ENCODE peak calls at places on chromosomes 4 and X, in six cellular contexts. One of them, this sample, is unnamed.

GRCh38 chr4:7909966-7910720 is 29.5 kb downstream of the AFAP1 start:
- DNase-seq in activated gamma-delta T cell treated with anti-CD3 and anti-CD28 coated beads, Interleukin-2, amount 50 U/mL, for 16 hours: no peak
- DNase-seq in ELF-1: peak
- DNase-seq in NCI-H1092: no peak
- DNase-seq in DMS153: no peak
- DNase-seq in T-helper 2 cell: no peak
- DNase-seq in this sample: no peak

GRCh38 chrX:149871940-149872339 is 9.0 kb upstream of the MAGEA8 start:
- DNase-seq in T-helper 2 cell: peak
- DNase-seq in activated gamma-delta T cell treated with anti-CD3 and anti-CD28 coated beads, Interleukin-2, amount 50 U/mL, for 16 hours: peak
- DNase-seq in NCI-H1092: no peak
- DNase-seq in DMS153: no peak
- DNase-seq in ELF-1: peak
- DNase-seq in this sample: no peak

GRCh38 chr4:40842318-40842717 is 92.6 kb downstream of the NSUN7 start:
- DNase-seq in ELF-1: no peak
- DNase-seq in activated gamma-delta T cell treated with anti-CD3 and anti-CD28 coated beads, Interleukin-2, amount 50 U/mL, for 16 hours: no peak
- DNase-seq in T-helper 2 cell: no peak
- DNase-seq in DMS153: peak
- DNase-seq in NCI-H1092: peak
- DNase-seq in this sample: peak

GRCh38 chr4:181503800-181504364 is 739.3 kb upstream of the TENM3 start:
- DNase-seq in activated gamma-delta T cell treated with anti-CD3 and anti-CD28 coated beads, Interleukin-2, amount 50 U/mL, for 16 hours: no peak
- DNase-seq in ELF-1: no peak
- DNase-seq in NCI-H1092: no peak
- DNase-seq in DMS153: no peak
- DNase-seq in T-helper 2 cell: no peak
- DNase-seq in this sample: no peak

GRCh38 chr4:25697516-25697915 is 41.9 kb downstream of the SLC34A2 start:
- DNase-seq in DMS153: no peak
- DNase-seq in activated gamma-delta T cell treated with anti-CD3 and anti-CD28 coated beads, Interleukin-2, amount 50 U/mL, for 16 hours: no peak
- DNase-seq in ELF-1: no peak
- DNase-seq in T-helper 2 cell: no peak
- DNase-seq in NCI-H1092: no peak
- DNase-seq in this sample: no peak

GRCh38 chr4:171812377-171813194 is 618 bp upstream of the GALNTL6 start:
- DNase-seq in ELF-1: peak
- DNase-seq in T-helper 2 cell: no peak
- DNase-seq in NCI-H1092: no peak
- DNase-seq in activated gamma-delta T cell treated with anti-CD3 and anti-CD28 coated beads, Interleukin-2, amount 50 U/mL, for 16 hours: no peak
- DNase-seq in DMS153: no peak
- DNase-seq in this sample: peak

GRCh38 chr4:148946271-148946670 is 504.1 kb upstream of the NR3C2 start:
- DNase-seq in activated gamma-delta T cell treated with anti-CD3 and anti-CD28 coated beads, Interleukin-2, amount 50 U/mL, for 16 hours: no peak
- DNase-seq in ELF-1: no peak
- DNase-seq in DMS153: no peak
- DNase-seq in T-helper 2 cell: no peak
- DNase-seq in NCI-H1092: no peak
- DNase-seq in this sample: no peak

GRCh38 chrX:45264865-45265264 is 64.2 kb upstream of the DIPK2B start:
- DNase-seq in DMS153: no peak
- DNase-seq in T-helper 2 cell: no peak
- DNase-seq in NCI-H1092: no peak
- DNase-seq in ELF-1: no peak
- DNase-seq in activated gamma-delta T cell treated with anti-CD3 and anti-CD28 coated beads, Interleukin-2, amount 50 U/mL, for 16 hours: no peak
- DNase-seq in this sample: no peak

GRCh38 chrX:70219938-70220764 is 14.3 kb upstream of the AWAT1 start:
- DNase-seq in ELF-1: peak
- DNase-seq in NCI-H1092: peak
- DNase-seq in T-helper 2 cell: no peak
- DNase-seq in DMS153: peak
- DNase-seq in activated gamma-delta T cell treated with anti-CD3 and anti-CD28 coated beads, Interleukin-2, amount 50 U/mL, for 16 hours: no peak
- DNase-seq in this sample: peak

GRCh38 chr4:42654606-42655005 is 2.3 kb downstream of the ATP8A1 start:
- DNase-seq in NCI-H1092: no peak
- DNase-seq in T-helper 2 cell: no peak
- DNase-seq in activated gamma-delta T cell treated with anti-CD3 and anti-CD28 coated beads, Interleukin-2, amount 50 U/mL, for 16 hours: no peak
- DNase-seq in DMS153: no peak
- DNase-seq in ELF-1: no peak
- DNase-seq in this sample: no peak

GRCh38 chr4:74670583-74670982 is 123.7 kb downstream of the BTC start:
- DNase-seq in NCI-H1092: no peak
- DNase-seq in T-helper 2 cell: no peak
- DNase-seq in activated gamma-delta T cell treated with anti-CD3 and anti-CD28 coated beads, Interleukin-2, amount 50 U/mL, for 16 hours: no peak
- DNase-seq in ELF-1: no peak
- DNase-seq in DMS153: no peak
- DNase-seq in this sample: no peak

GRCh38 chr4:174598800-174599199 is 76.5 kb upstream of the HPGD start:
- DNase-seq in ELF-1: no peak
- DNase-seq in T-helper 2 cell: no peak
- DNase-seq in DMS153: no peak
- DNase-seq in NCI-H1092: no peak
- DNase-seq in activated gamma-delta T cell treated with anti-CD3 and anti-CD28 coated beads, Interleukin-2, amount 50 U/mL, for 16 hours: no peak
- DNase-seq in this sample: no peak

GRCh38 chrX:97446298-97446882 is 562.7 kb downstream of the RPA4 start:
- DNase-seq in DMS153: no peak
- DNase-seq in NCI-H1092: no peak
- DNase-seq in activated gamma-delta T cell treated with anti-CD3 and anti-CD28 coated beads, Interleukin-2, amount 50 U/mL, for 16 hours: no peak
- DNase-seq in ELF-1: no peak
- DNase-seq in T-helper 2 cell: no peak
- DNase-seq in this sample: no peak

GRCh38 chr4:152115794-152116193 is 355.0 kb upstream of the GATB start:
- DNase-seq in activated gamma-delta T cell treated with anti-CD3 and anti-CD28 coated beads, Interleukin-2, amount 50 U/mL, for 16 hours: peak
- DNase-seq in NCI-H1092: no peak
- DNase-seq in DMS153: no peak
- DNase-seq in T-helper 2 cell: no peak
- DNase-seq in ELF-1: no peak
- DNase-seq in this sample: no peak

GRCh38 chr4:184836613-184837012 is 10.8 kb upstream of the ACSL1 start:
- DNase-seq in activated gamma-delta T cell treated with anti-CD3 and anti-CD28 coated beads, Interleukin-2, amount 50 U/mL, for 16 hours: no peak
- DNase-seq in ELF-1: no peak
- DNase-seq in T-helper 2 cell: no peak
- DNase-seq in NCI-H1092: no peak
- DNase-seq in DMS153: no peak
- DNase-seq in this sample: no peak

GRCh38 chr4:106315476-106315967 is 487 bp downstream of the TBCK start:
- DNase-seq in T-helper 2 cell: no peak
- DNase-seq in NCI-H1092: no peak
- DNase-seq in ELF-1: no peak
- DNase-seq in DMS153: no peak
- DNase-seq in activated gamma-delta T cell treated with anti-CD3 and anti-CD28 coated beads, Interleukin-2, amount 50 U/mL, for 16 hours: peak
- DNase-seq in this sample: peak

GRCh38 chr4:95548738-95549245 is at the start of gene UNC5C:
- DNase-seq in DMS153: no peak
- DNase-seq in activated gamma-delta T cell treated with anti-CD3 and anti-CD28 coated beads, Interleukin-2, amount 50 U/mL, for 16 hours: no peak
- DNase-seq in NCI-H1092: no peak
- DNase-seq in T-helper 2 cell: no peak
- DNase-seq in ELF-1: peak
- DNase-seq in this sample: peak

GRCh38 chrX:109847257-109848187 is 114.5 kb upstream of the ACSL4 start:
- DNase-seq in NCI-H1092: no peak
- DNase-seq in DMS153: no peak
- DNase-seq in ELF-1: peak
- DNase-seq in T-helper 2 cell: no peak
- DNase-seq in activated gamma-delta T cell treated with anti-CD3 and anti-CD28 coated beads, Interleukin-2, amount 50 U/mL, for 16 hours: no peak
- DNase-seq in this sample: no peak

GRCh38 chrX:21373637-21374162 is 518 bp upstream of the CNKSR2 start:
- DNase-seq in NCI-H1092: peak
- DNase-seq in ELF-1: no peak
- DNase-seq in T-helper 2 cell: peak
- DNase-seq in activated gamma-delta T cell treated with anti-CD3 and anti-CD28 coated beads, Interleukin-2, amount 50 U/mL, for 16 hours: no peak
- DNase-seq in DMS153: no peak
- DNase-seq in this sample: no peak

GRCh38 chrX:100928660-100929613 is at the start of gene XKRX:
- DNase-seq in T-helper 2 cell: no peak
- DNase-seq in activated gamma-delta T cell treated with anti-CD3 and anti-CD28 coated beads, Interleukin-2, amount 50 U/mL, for 16 hours: peak
- DNase-seq in NCI-H1092: peak
- DNase-seq in ELF-1: peak
- DNase-seq in DMS153: no peak
- DNase-seq in this sample: peak

GRCh38 chrX:119698835-119699234 is 5.9 kb upstream of the SEPTIN6 start:
- DNase-seq in ELF-1: peak
- DNase-seq in activated gamma-delta T cell treated with anti-CD3 and anti-CD28 coated beads, Interleukin-2, amount 50 U/mL, for 16 hours: no peak
- DNase-seq in DMS153: peak
- DNase-seq in NCI-H1092: peak
- DNase-seq in T-helper 2 cell: no peak
- DNase-seq in this sample: peak

GRCh38 chr4:82469776-82470345 is 39.5 kb downstream of the ENOPH1 start:
- DNase-seq in activated gamma-delta T cell treated with anti-CD3 and anti-CD28 coated beads, Interleukin-2, amount 50 U/mL, for 16 hours: no peak
- DNase-seq in DMS153: no peak
- DNase-seq in NCI-H1092: peak
- DNase-seq in T-helper 2 cell: no peak
- DNase-seq in ELF-1: no peak
- DNase-seq in this sample: no peak

GRCh38 chrX:84258708-84259107 is 70.7 kb upstream of the RPS6KA6 start:
- DNase-seq in ELF-1: no peak
- DNase-seq in DMS153: no peak
- DNase-seq in activated gamma-delta T cell treated with anti-CD3 and anti-CD28 coated beads, Interleukin-2, amount 50 U/mL, for 16 hours: no peak
- DNase-seq in NCI-H1092: no peak
- DNase-seq in T-helper 2 cell: no peak
- DNase-seq in this sample: no peak